ENCODE peak calls at places on chromosomes 13 and 19, in four cellular contexts. One of them, this sample, is unnamed.

GRCh38 chr13:45718063-45718462 is 15.9 kb downstream of the CBY2 start:
- DNase-seq in activated gamma-delta T cell: no peak
- DNase-seq in AG09319: no peak
- DNase-seq in GM03348: peak; percentile 26
- DNase-seq in this sample: no peak

GRCh38 chr13:54241719-54242118 is 1213.1 kb downstream of the OLFM4 start:
- DNase-seq in activated gamma-delta T cell: no peak
- DNase-seq in AG09319: no peak
- DNase-seq in GM03348: no peak
- DNase-seq in this sample: no peak

GRCh38 chr13:22040810-22041364 is 370.0 kb downstream of the FGF9 start:
- DNase-seq in activated gamma-delta T cell: no peak
- DNase-seq in AG09319: no peak
- DNase-seq in GM03348: no peak
- DNase-seq in this sample: no peak

GRCh38 chr19:32914879-32915278 is 45.3 kb upstream of the SLC7A9 start:
- DNase-seq in activated gamma-delta T cell: no peak
- DNase-seq in AG09319: no peak
- DNase-seq in GM03348: no peak
- DNase-seq in this sample: no peak

GRCh38 chr13:94849254-94849653 is 136.9 kb upstream of the SOX21 start:
- DNase-seq in activated gamma-delta T cell: no peak
- DNase-seq in AG09319: no peak
- DNase-seq in GM03348: no peak
- DNase-seq in this sample: no peak

GRCh38 chr13:86446311-86446710 is 647.1 kb upstream of the SLITRK6 start:
- DNase-seq in activated gamma-delta T cell: no peak
- DNase-seq in AG09319: no peak
- DNase-seq in GM03348: peak; percentile 1
- DNase-seq in this sample: peak; percentile 88

GRCh38 chr19:13054605-13055212 is 47.9 kb downstream of the LYL1 start:
- DNase-seq in activated gamma-delta T cell: no peak
- DNase-seq in AG09319: no peak
- DNase-seq in GM03348: no peak
- DNase-seq in this sample: no peak

GRCh38 chr13:50732712-50733111 is 110.8 kb downstream of the DLEU7 start:
- DNase-seq in activated gamma-delta T cell: no peak
- DNase-seq in AG09319: peak; percentile 34
- DNase-seq in GM03348: peak; percentile 57
- DNase-seq in this sample: peak; percentile 77

GRCh38 chr13:98752111-98752941 is at the start of gene SLC15A1:
- DNase-seq in activated gamma-delta T cell: no peak
- DNase-seq in AG09319: no peak
- DNase-seq in GM03348: peak; percentile 46
- DNase-seq in this sample: no peak

GRCh38 chr19:13918726-13919411 is 12.9 kb downstream of the CC2D1A start:
- DNase-seq in activated gamma-delta T cell: no peak
- DNase-seq in AG09319: no peak
- DNase-seq in GM03348: no peak
- DNase-seq in this sample: no peak

GRCh38 chr13:113660066-113660465 is 2.1 kb upstream of the ATP4B start:
- DNase-seq in activated gamma-delta T cell: no peak
- DNase-seq in AG09319: no peak
- DNase-seq in GM03348: no peak
- DNase-seq in this sample: no peak

GRCh38 chr13:25300861-25301346 is 521 bp upstream of the NUP58 start:
- DNase-seq in activated gamma-delta T cell: no peak
- DNase-seq in AG09319: no peak
- DNase-seq in GM03348: peak; percentile 47
- DNase-seq in this sample: no peak

GRCh38 chr19:38830039-38830733 is 1.4 kb downstream of the ECH1 start:
- DNase-seq in activated gamma-delta T cell: no peak
- DNase-seq in AG09319: no peak
- DNase-seq in GM03348: no peak
- DNase-seq in this sample: peak; percentile 39

GRCh38 chr13:39561971-39562370 is 41.0 kb downstream of the LHFPL6 start:
- DNase-seq in activated gamma-delta T cell: no peak
- DNase-seq in AG09319: no peak
- DNase-seq in GM03348: no peak
- DNase-seq in this sample: no peak

This sample was measured in fibroblast of gingiva.